ENCODE peak calls at places on chromosome 10, in five cellular contexts. D is tibial nerve, Z is ovary, Y is stomach, H is hepatocyte. P is an unnamed sample.

GRCh38 chr10:97542169-97543024 is 30.2 kb upstream of the ANKRD2 start:
- DNase-seq in D (peak; percentile 69), Z (peak; percentile 88), Y (peak; percentile 40), H (peak; percentile 87), P (peak; percentile 89)

GRCh38 chr10:102302611-102303010 is 57.3 kb downstream of the GBF1 start:
- DNase-seq in D (no peak), Z (no peak), Y (no peak), H (no peak), P (no peak)

GRCh38 chr10:92413011-92413410 is 122.0 kb downstream of the MARCHF5 start:
- DNase-seq in D (no peak), Z (no peak), Y (no peak), H (no peak), P (no peak)

GRCh38 chr10:16891375-16892313 is 74.4 kb upstream of the RSU1 start:
- DNase-seq in D (peak; percentile 64), Z (peak; percentile 65), Y (peak; percentile 29), H (peak; percentile 52), P (peak; percentile 68)

GRCh38 chr10:77940225-77940624 is 13.7 kb upstream of the DLG5 start:
- DNase-seq in D (no peak), Z (no peak), Y (no peak), H (no peak), P (no peak)

GRCh38 chr10:86372785-86373239 is 6.2 kb upstream of the GRID1 start:
- DNase-seq in D (no peak), Z (no peak), Y (peak; percentile 17), H (no peak), P (peak; percentile 45)

GRCh38 chr10:131129544-131129943 is 182.0 kb downstream of the TCERG1L start:
- DNase-seq in D (no peak), Z (no peak), Y (no peak), H (peak; percentile 14), P (no peak)

GRCh38 chr10:47027108-47027811 is 116.0 kb downstream of the PTPN20 start:
- DNase-seq in D (no peak), Z (peak; percentile 4), Y (peak; percentile 10), H (no peak), P (peak; percentile 60)

GRCh38 chr10:103130910-103131309 is 62.2 kb downstream of the NT5C2 start:
- DNase-seq in D (no peak), Z (no peak), Y (no peak), H (no peak), P (no peak)

GRCh38 chr10:109978481-109978880 is 29.3 kb upstream of the ADD3 start:
- DNase-seq in D (peak; percentile 79), Z (peak; percentile 36), Y (peak; percentile 45), H (peak; percentile 29), P (no peak)

GRCh38 chr10:43452356-43452914 is 15.5 kb downstream of the ZNF487 start:
- DNase-seq in D (no peak), Z (no peak), Y (no peak), H (no peak), P (no peak)

GRCh38 chr10:73908853-73909611 is 1.9 kb upstream of the PLAU start:
- DNase-seq in D (peak; percentile 40), Z (no peak), Y (no peak), H (peak; percentile 68), P (peak; percentile 76)

GRCh38 chr10:13441476-13441875 is 87.3 kb downstream of the BEND7 start:
- DNase-seq in D (no peak), Z (no peak), Y (no peak), H (no peak), P (no peak)

GRCh38 chr10:91340613-91341362 is 69.4 kb upstream of the HECTD2 start:
- DNase-seq in D (no peak), Z (no peak), Y (no peak), H (no peak), P (peak; percentile 69)

GRCh38 chr10:62632071-62632809 is 172.3 kb upstream of the ADO start:
- DNase-seq in D (peak; percentile 24), Z (no peak), Y (no peak), H (no peak), P (no peak)

GRCh38 chr10:77643795-77644468 is 6.3 kb upstream of the KCNMA1 start:
- DNase-seq in D (no peak), Z (no peak), Y (peak; percentile 40), H (peak; percentile 73), P (no peak)

GRCh38 chr10:120644549-120645410 is 187.8 kb downstream of the PLPP4 start:
- DNase-seq in D (no peak), Z (no peak), Y (no peak), H (no peak), P (no peak)

GRCh38 chr10:61586829-61587228 is 75.9 kb upstream of the CABCOCO1 start:
- DNase-seq in D (no peak), Z (no peak), Y (no peak), H (no peak), P (no peak)

DNA sequence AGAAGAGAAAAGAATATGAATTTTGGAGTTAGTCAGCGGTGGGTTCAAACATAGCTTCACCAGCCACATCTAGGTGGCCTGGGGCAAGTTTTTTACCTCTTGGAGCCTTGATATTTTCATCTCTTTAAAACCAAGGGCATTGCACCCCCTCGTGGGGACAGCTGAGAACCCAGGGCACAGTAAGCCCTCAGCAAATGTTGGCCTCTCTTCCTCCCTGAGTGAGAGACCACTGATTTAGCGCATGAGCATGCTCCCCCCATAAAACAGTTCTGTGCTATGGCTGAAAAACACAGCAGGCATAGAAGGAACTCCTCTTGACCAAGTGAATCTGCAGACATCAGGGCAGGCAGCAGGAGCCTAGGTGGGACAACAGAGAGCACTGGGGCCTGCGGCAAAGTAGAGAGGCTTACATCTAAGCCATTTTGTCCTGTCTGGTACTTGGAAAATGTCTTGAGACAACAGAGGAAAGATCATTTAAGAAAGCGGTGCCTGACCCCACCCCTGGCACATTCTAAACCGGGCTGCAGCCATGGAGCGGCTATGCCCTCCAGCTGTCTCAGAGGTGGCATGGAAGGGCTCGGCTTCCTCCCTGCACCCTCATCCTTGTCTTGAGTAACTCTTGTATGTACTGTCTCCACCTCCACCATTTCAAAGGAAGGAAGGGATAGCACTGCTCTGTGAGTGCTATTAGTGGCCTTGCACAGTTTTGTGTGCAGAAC is 94.7 kb downstream of the ARHGAP22 start:
- DNase-seq in D (no peak), Z (no peak), Y (peak; percentile 25), H (no peak), P (no peak)
- TF ChIP-seq CTCF in D (no peak), Z (no peak), Y (no peak), H (peak; percentile 43), P (no peak)

GRCh38 chr10:132535065-132535651 is 2.4 kb upstream of the INPP5A start:
- DNase-seq in D (no peak), Z (no peak), Y (peak; percentile 22), H (no peak), P (peak; percentile 10)

GRCh38 chr10:132537713-132538020 is at the start of gene INPP5A:
- DNase-seq in D (no peak), Z (no peak), Y (no peak), H (no peak), P (no peak)

GRCh38 chr10:132536964-132537712 is 449 bp upstream of the INPP5A start:
- DNase-seq in D (peak; percentile 100), Z (peak; percentile 100), Y (peak; percentile 100), H (peak; percentile 100), P (peak; percentile 100)

GRCh38 chr10:132538031-132538789 is 623 bp downstream of the INPP5A start:
- DNase-seq in D (no peak), Z (peak; percentile 40), Y (peak; percentile 26), H (no peak), P (peak; percentile 68)

DNA sequence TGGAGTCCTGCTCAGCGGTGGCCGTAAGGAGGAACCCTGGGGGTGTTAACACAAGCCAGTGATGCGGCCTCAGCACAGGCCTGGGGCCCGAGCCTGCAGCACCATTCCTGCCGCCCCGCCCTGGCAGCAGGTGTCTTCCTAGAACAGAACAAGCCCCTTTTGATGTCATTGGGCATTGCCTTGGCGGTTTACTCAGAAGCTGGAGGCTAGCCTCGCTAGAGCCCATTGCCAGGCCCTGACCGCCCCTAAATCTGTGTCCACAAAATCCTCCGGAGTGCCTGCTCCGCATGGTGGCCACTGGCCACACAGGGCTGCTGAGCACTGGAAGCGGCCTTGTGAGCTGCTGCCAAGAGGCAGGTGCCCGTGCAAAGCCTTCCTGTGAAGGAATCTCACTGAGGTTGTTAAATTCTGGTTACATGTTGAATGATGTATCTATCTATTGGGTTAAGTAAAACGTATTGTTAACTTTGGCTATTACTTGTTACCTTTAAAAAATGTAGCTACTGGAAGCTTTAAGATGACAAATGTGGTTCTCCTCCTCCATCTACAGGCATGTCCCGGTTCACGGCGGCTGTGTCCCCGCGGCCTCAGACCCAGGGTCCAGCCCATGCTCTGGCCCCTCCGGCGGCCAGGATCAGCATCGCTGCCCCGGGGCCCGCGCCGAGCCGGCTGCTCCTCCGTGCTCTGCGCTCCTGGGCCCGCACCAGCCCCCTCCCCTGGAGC is 1.2 kb upstream of the INPP5A start:
- DNase-seq in D (no peak), Z (peak; percentile 42), Y (peak; percentile 38), H (no peak), P (peak; percentile 68)
- H3K4me1 ChIP-seq in D (peaks cover 59% of the 10 kb centered on the region), Z (peaks cover 20% of the 10 kb centered on the region), Y (peaks cover 47% of the 10 kb centered on the region), H (peaks cover 40% of the 10 kb centered on the region), P (peaks cover 36% of the 10 kb centered on the region)

DNA sequence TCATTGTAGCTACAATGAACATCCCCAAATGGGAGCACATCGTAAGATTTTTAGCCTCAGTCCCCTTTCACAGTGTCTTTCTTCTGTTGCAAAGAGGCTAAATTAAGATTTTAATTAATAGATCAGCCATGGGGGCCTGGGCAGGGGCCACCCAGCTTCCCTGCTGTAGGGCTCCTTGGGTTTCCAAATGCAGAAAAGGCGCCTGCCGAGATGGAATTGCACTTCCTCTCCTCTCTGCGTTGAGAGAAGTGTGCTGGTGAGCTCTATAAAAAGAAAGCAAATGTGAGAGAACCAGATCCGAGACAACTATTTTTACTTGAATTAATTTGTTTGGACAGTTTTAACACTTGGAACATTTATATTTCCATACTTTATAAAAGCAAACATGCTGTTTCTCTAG is 998.2 kb downstream of the LRMDA start:
- DNase-seq in D (no peak), Z (no peak), Y (no peak), H (no peak), P (no peak)
- H3K4me3 ChIP-seq in D (no peak overlapping the region), Z (peak overlapping the region; percentile 18), Y (peak overlapping the region; percentile 3), H (no peak overlapping the region), P (no peak overlapping the region)

DNA sequence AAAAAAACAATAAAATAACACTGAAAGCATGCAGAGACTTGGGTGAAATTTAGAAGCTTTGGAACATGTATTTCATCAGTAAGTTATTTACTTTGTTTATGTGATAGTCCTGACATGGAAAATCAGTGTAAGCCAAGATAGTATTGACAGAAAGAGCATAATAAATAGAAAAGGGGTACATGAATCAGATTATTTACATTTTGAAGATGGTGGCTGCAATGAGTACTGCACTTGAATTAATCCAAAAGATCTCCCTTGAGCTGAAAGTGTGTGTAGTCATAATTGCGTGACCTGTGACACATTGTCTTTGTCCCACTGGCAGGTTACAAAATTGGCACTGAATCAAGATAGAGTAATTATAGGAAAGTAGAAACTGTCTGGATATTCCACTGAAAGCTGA is 562.9 kb downstream of the GFRA1 start:
- DNase-seq in D (no peak), Z (no peak), Y (no peak), H (no peak), P (no peak)
- TF ChIP-seq CTCF in D (no peak), Z (no peak), Y (no peak), H (no peak), P (no peak)

GRCh38 chr10:125123363-125124113 is 36.8 kb downstream of the CTBP2 start:
- DNase-seq in D (peak; percentile 59), Z (peak; percentile 78), Y (peak; percentile 92), H (no peak), P (peak; percentile 80)

GRCh38 chr10:125120046-125120710 is 40.2 kb downstream of the CTBP2 start:
- DNase-seq in D (no peak), Z (peak; percentile 50), Y (no peak), H (no peak), P (no peak)

GRCh38 chr10:125118701-125119100 is 41.7 kb downstream of the CTBP2 start:
- DNase-seq in D (no peak), Z (no peak), Y (no peak), H (no peak), P (peak; percentile 61)

GRCh38 chr10:125122566-125122965 is 37.8 kb downstream of the CTBP2 start:
- DNase-seq in D (no peak), Z (no peak), Y (no peak), H (no peak), P (no peak)

GRCh38 chr10:125121003-125121402 is 39.4 kb downstream of the CTBP2 start:
- DNase-seq in D (no peak), Z (no peak), Y (no peak), H (no peak), P (peak; percentile 51)
- H3K4me1 ChIP-seq in D (peaks cover 83% of the 10 kb centered on the region), Z (peaks cover 61% of the 10 kb centered on the region), Y (peaks cover 80% of the 10 kb centered on the region), H (peaks cover 42% of the 10 kb centered on the region), P (no peaks in the 10 kb centered on the region)

P was measured in tibial artery.